ENCODE peak calls at places on chromosomes 13 and 19, in eight cellular contexts. C is GM03348; H is T-helper 17 cell; K is cardiac fibroblast; Q is H9; F is G401; M is glutamatergic neuron; D is activated CD4-positive, alpha-beta T cell treated with anti-CD3 and anti-CD28 coated beads for 1 hour. G is an unnamed sample.

GRCh38 chr19:36939153-36939552 is 23.0 kb downstream of the ZNF568 start:
- DNase-seq in C (no peak), H (no peak), K (peak), Q (no peak), F (no peak), M (no peak), D (no peak), G (no peak)

GRCh38 chr13:24005711-24006281 is 108.5 kb upstream of the C1QTNF9B start:
- DNase-seq in C (no peak), H (no peak), K (no peak), Q (no peak), F (no peak), M (no peak), D (no peak), G (no peak)

GRCh38 chr13:98921015-98921414 is 56.8 kb downstream of the DOCK9 start:
- DNase-seq in C (no peak), H (no peak), K (no peak), Q (no peak), F (no peak), M (no peak), D (no peak), G (no peak)

GRCh38 chr19:40223135-40223822 is 3.2 kb downstream of the CCNP start:
- DNase-seq in C (no peak), H (peak), K (no peak), Q (peak), F (no peak), M (no peak), D (peak), G (no peak)

GRCh38 chr19:42421591-42422031 is 5.6 kb downstream of the LIPE start:
- DNase-seq in C (no peak), H (no peak), K (no peak), Q (no peak), F (no peak), M (no peak), D (no peak), G (no peak)

GRCh38 chr13:87656311-87656710 is 14.9 kb upstream of the SLITRK5 start:
- DNase-seq in C (no peak), H (no peak), K (no peak), Q (no peak), F (no peak), M (no peak), D (no peak), G (no peak)

GRCh38 chr13:76845865-76846264 is 40.3 kb downstream of the KCTD12 start:
- DNase-seq in C (no peak), H (no peak), K (no peak), Q (no peak), F (no peak), M (no peak), D (no peak), G (no peak)

GRCh38 chr13:77028202-77028601 is 1.2 kb upstream of the FBXL3 start:
- DNase-seq in C (no peak), H (no peak), K (peak), Q (no peak), F (no peak), M (no peak), D (no peak), G (no peak)

GRCh38 chr13:59997976-59998375 is 165.8 kb downstream of the DIAPH3 start:
- DNase-seq in C (no peak), H (no peak), K (no peak), Q (no peak), F (no peak), M (no peak), D (no peak), G (no peak)

GRCh38 chr13:42551611-42552010 is 22.3 kb upstream of the TNFSF11 start:
- DNase-seq in C (no peak), H (no peak), K (no peak), Q (no peak), F (no peak), M (no peak), D (no peak), G (no peak)

GRCh38 chr19:41111750-41112295 is 2.4 kb upstream of the CYP2F1 start:
- DNase-seq in C (no peak), H (no peak), K (no peak), Q (no peak), F (no peak), M (no peak), D (no peak), G (no peak)

GRCh38 chr19:33416307-33417215 is 43.1 kb downstream of the CEBPG start:
- DNase-seq in C (peak), H (peak), K (peak), Q (peak), F (peak), M (peak), D (peak), G (peak)

GRCh38 chr19:54029930-54030490 is 33.7 kb downstream of the VSTM1 start:
- DNase-seq in C (peak), H (peak), K (peak), Q (peak), F (peak), M (peak), D (peak), G (peak)

GRCh38 chr19:28292822-28293500 is 920.0 kb downstream of the UQCRFS1 start:
- DNase-seq in C (no peak), H (no peak), K (no peak), Q (peak), F (no peak), M (peak), D (no peak), G (no peak)

GRCh38 chr13:29577135-29578051 is 18.1 kb downstream of the SLC7A1 start:
- DNase-seq in C (no peak), H (no peak), K (no peak), Q (no peak), F (peak), M (no peak), D (no peak), G (peak)

GRCh38 chr19:18122860-18123795 is 25.6 kb downstream of the MAST3 start:
- DNase-seq in C (no peak), H (no peak), K (no peak), Q (no peak), F (no peak), M (no peak), D (no peak), G (no peak)

GRCh38 chr13:87872813-87873212 is 201.6 kb downstream of the SLITRK5 start:
- DNase-seq in C (no peak), H (no peak), K (no peak), Q (no peak), F (no peak), M (no peak), D (no peak), G (no peak)

GRCh38 chr19:18871543-18871942 is 24.4 kb downstream of the CERS1 start:
- DNase-seq in C (no peak), H (no peak), K (no peak), Q (no peak), F (peak), M (no peak), D (no peak), G (no peak)

GRCh38 chr13:49253997-49254396 is 6.3 kb downstream of the CDADC1 start:
- DNase-seq in C (no peak), H (no peak), K (no peak), Q (no peak), F (no peak), M (no peak), D (no peak), G (no peak)

GRCh38 chr13:83620535-83621220 is 261.6 kb downstream of the SLITRK1 start:
- DNase-seq in C (peak), H (no peak), K (peak), Q (no peak), F (no peak), M (no peak), D (no peak), G (no peak)

GRCh38 chr13:112181336-112182051 is 114.5 kb downstream of the SOX1 start:
- DNase-seq in C (no peak), H (no peak), K (no peak), Q (no peak), F (no peak), M (no peak), D (no peak), G (peak)

GRCh38 chr19:1496714-1497577 is 6.0 kb downstream of the REEP6 start:
- DNase-seq in C (no peak), H (no peak), K (no peak), Q (no peak), F (no peak), M (no peak), D (no peak), G (no peak)